ENCODE peak calls at places on chromosomes 5 and 9, in four cellular contexts. F, S, J and M are unnamed samples.

GRCh38 chr9:129109952-129110739 is 447 bp downstream of the CRAT start:
- DNase-seq in J (peak; percentile 46), F (peak; percentile 18), S (no peak), M (no peak)

GRCh38 chr5:463952-464351 is 21.0 kb downstream of the EXOC3 start:
- DNase-seq in F (no peak), S (no peak), J (no peak), M (no peak)

GRCh38 chr5:88244686-88245085 is 24.0 kb downstream of the TMEM161B start:
- DNase-seq in F (no peak), S (no peak), J (no peak), M (no peak)

GRCh38 chr9:127308559-127309429 is 44.2 kb downstream of the GARNL3 start:
- DNase-seq in F (peak; percentile 53), S (no peak), J (no peak), M (no peak)

GRCh38 chr9:34646211-34647083 is at the start of gene GALT:
- DNase-seq in J (peak; percentile 92), F (peak; percentile 87), S (peak; percentile 65), M (peak; percentile 84)

GRCh38 chr9:89612566-89613278 is 7.9 kb downstream of the GADD45G start:
- DNase-seq in S (no peak), F (no peak), J (no peak), M (no peak)

GRCh38 chr5:164013077-164013670 is 507.8 kb downstream of the MAT2B start:
- DNase-seq in S (peak; percentile 6), J (peak; percentile 80), F (peak; percentile 45), M (peak; percentile 52)

GRCh38 chr9:22374021-22374420 is 72.6 kb upstream of the DMRTA1 start:
- DNase-seq in F (no peak), S (no peak), J (no peak), M (no peak)

GRCh38 chr5:141734501-141735231 is 52.6 kb upstream of the ARAP3 start:
- DNase-seq in J (peak; percentile 55), S (no peak), F (no peak), M (peak; percentile 40)

GRCh38 chr5:58933891-58934628 is 351.2 kb downstream of the RAB3C start:
- DNase-seq in S (no peak), F (no peak), J (no peak), M (no peak)

GRCh38 chr9:125997510-125997823 is 250.3 kb downstream of the PBX3 start:
- DNase-seq in J (no peak), S (no peak), F (no peak), M (no peak)

GRCh38 chr5:850511-851006 is at the start of gene ZDHHC11:
- DNase-seq in S (no peak), F (peak; percentile 78), J (peak; percentile 51), M (no peak)

GRCh38 chr5:132237670-132238069 is 10.0 kb upstream of the P4HA2 start:
- DNase-seq in J (no peak), S (no peak), F (no peak), M (no peak)

GRCh38 chr5:68374770-68375518 is 159.4 kb downstream of the PIK3R1 start:
- DNase-seq in S (no peak), F (no peak), J (no peak), M (no peak)

GRCh38 chr5:52895070-52895469 is 94.1 kb upstream of the ITGA2 start:
- DNase-seq in F (no peak), S (no peak), J (no peak), M (no peak)

GRCh38 chr9:94017939-94018531 is 62.9 kb upstream of the BARX1 start:
- DNase-seq in S (no peak), F (no peak), J (no peak), M (no peak)

GRCh38 chr9:18775969-18776368 is 257.0 kb downstream of the SAXO1 start:
- DNase-seq in J (no peak), S (no peak), F (no peak), M (no peak)

GRCh38 chr5:85293139-85293785 is 908.6 kb upstream of the EDIL3 start:
- DNase-seq in S (no peak), J (no peak), F (peak; percentile 11), M (no peak)

GRCh38 chr9:127179633-127180401 is 57.4 kb upstream of the ANGPTL2 start:
- DNase-seq in J (no peak), F (no peak), S (no peak), M (no peak)

GRCh38 chr9:133844431-133844830 is 106.3 kb upstream of the SARDH start:
- DNase-seq in F (no peak), J (no peak), S (no peak), M (no peak)
- TF ChIP-seq YY1 in F (no peak), J (no peak), S (no peak), M (no peak)

GRCh38 chr5:111071413-111071812 is at the start of gene TSLP:
- DNase-seq in F (no peak), S (no peak), J (no peak), M (no peak)
- H3K27me3 ChIP-seq in F (peaks cover 50% of the 10 kb centered on the region), S (peaks cover 43% of the 10 kb centered on the region), J (peaks cover 21% of the 10 kb centered on the region), M (peaks cover 69% of the 10 kb centered on the region)

DNA sequence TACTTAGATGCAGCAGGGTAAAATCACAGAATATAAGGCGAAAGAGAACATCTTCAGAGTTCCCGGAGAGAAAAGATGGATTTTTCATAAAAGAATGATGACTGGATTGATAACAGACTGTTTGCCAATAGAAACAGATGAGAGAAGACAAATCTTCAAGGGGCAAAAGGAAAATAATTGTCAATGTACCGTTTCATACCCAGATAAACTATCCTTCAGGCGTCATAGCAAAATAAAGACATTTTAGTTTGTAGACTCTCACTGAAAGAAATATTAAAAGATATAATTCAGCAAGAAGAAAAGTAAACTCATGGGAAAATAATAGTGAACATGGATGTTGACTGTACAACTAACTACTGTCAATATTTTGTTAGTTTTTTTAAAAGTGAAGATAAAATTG is 174.2 kb downstream of the CRB2 start:
- DNase-seq in F (no peak), J (no peak), S (no peak), M (no peak)
- H3K4me3 ChIP-seq in F (no peak overlapping the region), J (no peak overlapping the region), S (no peak overlapping the region), M (no peak overlapping the region)

DNA sequence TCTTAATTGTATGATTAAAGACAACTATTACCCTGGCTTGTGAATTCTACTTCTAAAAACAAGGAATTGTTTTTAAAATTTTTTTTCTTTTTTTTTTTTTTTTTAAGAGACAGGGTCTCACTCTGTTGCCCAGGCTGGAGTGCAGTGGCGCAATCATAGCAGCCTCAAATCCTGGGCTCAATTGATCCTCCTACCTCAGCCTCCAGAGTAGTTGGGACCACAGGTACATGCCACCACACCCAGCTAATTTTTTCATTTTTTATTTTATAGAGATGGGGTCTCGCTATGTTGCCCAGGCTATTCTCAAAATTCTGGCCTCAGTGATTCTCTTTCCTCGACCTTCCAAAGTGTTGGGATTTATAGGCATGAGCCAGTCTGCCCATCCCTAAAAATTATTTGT is 62.3 kb downstream of the HABP4 start:
- DNase-seq in J (no peak), F (no peak), S (no peak), M (no peak)
- TF ChIP-seq YY1 in J (no peak), F (no peak), S (no peak), M (no peak)

GRCh38 chr5:12237837-12238575 is 333.8 kb upstream of the CTNND2 start:
- DNase-seq in J (no peak), F (no peak), S (no peak), M (peak; percentile 64)
- H3K27me3 ChIP-seq in J (no peaks in the 10 kb centered on the region), F (no peaks in the 10 kb centered on the region), S (no peaks in the 10 kb centered on the region), M (peaks cover 89% of the 10 kb centered on the region)